ENCODE peak calls at places on chromosomes 4 and X, in four cellular contexts. B, C, Q and W are unnamed samples. For H3K9me3, the result is how much of the 10 kb centered on the place peaks cover.

GRCh38 chr4:47668810-47669408 is 169.0 kb downstream of the CORIN start:
- DNase-seq in B (no peak), C (peak), Q (peak), W (no peak)

GRCh38 chrX:86910602-86911311 is 606.8 kb upstream of the KLHL4 start:
- DNase-seq in B (no peak), C (no peak), Q (no peak), W (no peak)

GRCh38 chr4:98801259-98801725 is 127.6 kb downstream of the EIF4E start:
- DNase-seq in B (no peak), C (no peak), Q (peak), W (no peak)

GRCh38 chrX:47501226-47502071 is 18.4 kb upstream of the ZNF41 start:
- DNase-seq in B (no peak), C (peak), Q (no peak), W (no peak)

GRCh38 chr4:147336252-147336651 is 144.6 kb upstream of the EDNRA start:
- DNase-seq in B (no peak), C (peak), Q (no peak), W (no peak)

GRCh38 chr4:16827045-16827444 is 71.4 kb downstream of the LDB2 start:
- DNase-seq in B (no peak), C (no peak), Q (no peak), W (no peak)

GRCh38 chr4:73725499-73725898 is 14.9 kb upstream of the CXCL8 start:
- DNase-seq in B (no peak), C (no peak), Q (no peak), W (no peak)

GRCh38 chrX:14497184-14497666 is 32.1 kb upstream of the GLRA2 start:
- DNase-seq in B (no peak), C (peak), Q (no peak), W (no peak)

GRCh38 chr4:80362578-80363181 is 27.1 kb downstream of the CFAP299 start:
- DNase-seq in B (no peak), C (peak), Q (peak), W (no peak)

GRCh38 chrX:136780738-136781137 is at the start of gene ARHGEF6:
- DNase-seq in B (no peak), C (no peak), Q (no peak), W (no peak)

GRCh38 chrX:53249387-53250042 is 24.5 kb upstream of the KDM5C start:
- DNase-seq in B (no peak), C (peak), Q (no peak), W (no peak)

GRCh38 chrX:1380672-1381233 is 11.2 kb downstream of the SLC25A6 start:
- DNase-seq in B (no peak), C (no peak), Q (no peak), W (no peak)

GRCh38 chr4:38268108-38268507 is 307.9 kb downstream of the PTTG2 start:
- DNase-seq in B (no peak), C (no peak), Q (no peak), W (no peak)

GRCh38 chrX:115968436-115969252 is 201.9 kb upstream of the AGTR2 start:
- DNase-seq in B (no peak), C (peak), Q (peak), W (no peak)

GRCh38 chr4:120071192-120071795 is 4.6 kb upstream of the MAD2L1 start:
- DNase-seq in B (no peak), C (peak), Q (peak), W (no peak)

GRCh38 chrX:136271300-136271699 is 20.1 kb upstream of the MAP7D3 start:
- DNase-seq in B (no peak), C (no peak), Q (no peak), W (no peak)

GRCh38 chr4:17510582-17510981 is 1.3 kb downstream of the QDPR start:
- DNase-seq in B (no peak), C (no peak), Q (no peak), W (no peak)

GRCh38 chrX:136580316-136580715 is 48.3 kb downstream of the VGLL1 start:
- DNase-seq in B (no peak), C (no peak), Q (no peak), W (no peak)

GRCh38 chr4:169416997-169417396 is 146.2 kb upstream of the SH3RF1 start:
- DNase-seq in B (no peak), C (no peak), Q (no peak), W (no peak)

GRCh38 chr4:39976945-39977488 is 694 bp downstream of the PDS5A start:
- DNase-seq in B (no peak), C (peak), Q (peak), W (peak)

GRCh38 chrX:140764401-140764919 is 54.9 kb downstream of the LINC00632 start:
- DNase-seq in B (peak), C (peak), Q (peak), W (peak)

GRCh38 chr4:2744576-2745270 is 11.4 kb downstream of the TNIP2 start:
- DNase-seq in B (no peak), C (no peak), Q (no peak), W (no peak)

GRCh38 chr4:108685036-108685686 is 34.8 kb downstream of the OSTC start:
- DNase-seq in B (no peak), C (peak), Q (no peak), W (no peak)

GRCh38 chr4:2500547-2500946 is 31.6 kb downstream of the RNF4 start:
- DNase-seq in B (no peak), C (no peak), Q (no peak), W (no peak)

GRCh38 chr4:73019462-73020047 is 50.0 kb downstream of the COX18 start:
- DNase-seq in B (no peak), C (peak), Q (peak), W (no peak)

GRCh38 chrX:19739683-19740082 is 147.7 kb downstream of the SH3KBP1 start:
- DNase-seq in B (no peak), C (peak), Q (peak), W (peak)

GRCh38 chrX:22349116-22349515 is 76.4 kb downstream of the CBLL2 start:
- DNase-seq in B (no peak), C (no peak), Q (no peak), W (no peak)

GRCh38 chrX:348461-349117 is 30.0 kb upstream of the GTPBP6 start:
- DNase-seq in B (no peak), C (peak), Q (no peak), W (no peak)

GRCh38 chr4:3402409-3403103 is 39.2 kb upstream of the HGFAC start:
- DNase-seq in B (no peak), C (no peak), Q (no peak), W (peak)

GRCh38 chr4:180665994-180666818 is 1577.0 kb upstream of the TENM3 start:
- DNase-seq in B (no peak), C (peak), Q (peak), W (no peak)

GRCh38 chr4:7761720-7762119 is 177.9 kb downstream of the AFAP1 start:
- DNase-seq in B (peak), C (peak), Q (peak), W (peak)

GRCh38 chr4:175802988-175803387 is 9.1 kb downstream of the GPM6A start:
- DNase-seq in B (no peak), C (no peak), Q (no peak), W (no peak)

GRCh38 chr4:42786350-42787070 is 106.0 kb upstream of the GRXCR1 start:
- DNase-seq in B (no peak), C (no peak), Q (no peak), W (no peak)

GRCh38 chr4:186580669-186581068 is 25.3 kb upstream of the MTNR1A start:
- DNase-seq in B (no peak), C (no peak), Q (no peak), W (no peak)

GRCh38 chr4:8152865-8153257 is 5.8 kb downstream of the ABLIM2 start:
- DNase-seq in B (no peak), C (no peak), Q (no peak), W (no peak)

GRCh38 chrX:11558972-11559371 is 106.7 kb downstream of the ARHGAP6 start:
- DNase-seq in B (no peak), C (no peak), Q (peak), W (no peak)

GRCh38 chr4:81113024-81113423 is 82.5 kb downstream of the BMP3 start:
- DNase-seq in B (no peak), C (no peak), Q (no peak), W (no peak)

GRCh38 chr4:41160010-41160789 is 54.1 kb downstream of the APBB2 start:
- DNase-seq in B (no peak), C (peak), Q (peak), W (no peak)

GRCh38 chrX:40105791-40106676 is 8.3 kb upstream of the BCOR start:
- DNase-seq in B (no peak), C (peak), Q (peak), W (peak)

GRCh38 chr4:40587826-40588225 is 41.8 kb downstream of the RBM47 start:
- DNase-seq in B (no peak), C (peak), Q (peak), W (peak)

GRCh38 chr4:188372856-188373255 is 233.6 kb downstream of the TRIML1 start:
- DNase-seq in B (no peak), C (no peak), Q (peak), W (no peak)
- TF ChIP-seq CTCF in B (no peak), C (no peak), Q (peak), W (no peak)

GRCh38 chrX:154378059-154378798 is 866 bp upstream of the EMD start:
- DNase-seq in B (no peak), C (peak), Q (peak), W (peak)
- H3K9me3 ChIP-seq in B (under half), C (under half), Q (under half), W (under half)

GRCh38 chr4:30950737-30951136 is 230.6 kb downstream of the PCDH7 start:
- DNase-seq in B (no peak), C (no peak), Q (peak), W (no peak)
- H3K27ac ChIP-seq in B (no peak), C (peak), Q (peak), W (no peak)

GRCh38 chrX:7925867-7926472 is 1.2 kb downstream of the PNPLA4 start:
- DNase-seq in B (no peak), C (peak), Q (peak), W (peak)

GRCh38 chrX:7926501-7926900 is 712 bp downstream of the PNPLA4 start:
- DNase-seq in B (no peak), C (peak), Q (no peak), W (no peak)

GRCh38 chrX:7921750-7922149 is 5.5 kb downstream of the PNPLA4 start:
- DNase-seq in B (no peak), C (no peak), Q (no peak), W (no peak)

GRCh38 chrX:7926914-7927258 is 327 bp downstream of the PNPLA4 start:
- DNase-seq in B (no peak), C (no peak), Q (no peak), W (no peak)

GRCh38 chrX:7927259-7928167 is at the start of gene PNPLA4:
- DNase-seq in B (peak), C (peak), Q (peak), W (peak)
- TF ChIP-seq CTCF in B (no peak), C (no peak), Q (peak), W (no peak)

GRCh38 chr4:78361621-78362120 is 189.9 kb upstream of the ANXA3 start:
- DNase-seq in B (no peak), C (no peak), Q (no peak), W (no peak)

GRCh38 chr4:78357122-78357521 is 194.4 kb upstream of the ANXA3 start:
- DNase-seq in B (no peak), C (no peak), Q (no peak), W (no peak)

GRCh38 chr4:78363031-78363430 is 188.5 kb upstream of the ANXA3 start:
- DNase-seq in B (no peak), C (peak), Q (no peak), W (no peak)

GRCh38 chr4:78360466-78360865 is 191.1 kb upstream of the ANXA3 start:
- DNase-seq in B (no peak), C (no peak), Q (no peak), W (no peak)

GRCh38 chr4:78362310-78362709 is 189.3 kb upstream of the ANXA3 start:
- DNase-seq in B (no peak), C (no peak), Q (no peak), W (no peak)
- H3K9me3 ChIP-seq in B (under half), C (under half), Q (under half), W (under half)